ENCODE peak calls at places on chromosomes 7 and 10, in four cellular contexts. F is HCT116, U is SK-N-SH, E is H1. W is an unnamed sample.

GRCh38 chr7:82442492-82443043 is 1.0 kb downstream of the CACNA2D1 start:
- DNase-seq in F (no peak), U (peak), E (no peak), W (no peak)

GRCh38 chr7:123635551-123636359 is 19.9 kb upstream of the LMOD2 start:
- DNase-seq in F (no peak), U (peak), E (no peak), W (no peak)

GRCh38 chr7:149420006-149420405 is 40.9 kb downstream of the ZNF777 start:
- DNase-seq in F (no peak), U (no peak), E (no peak), W (no peak)

GRCh38 chr7:12930534-12930933 is 243.1 kb downstream of the ARL4A start:
- DNase-seq in F (no peak), U (no peak), E (no peak), W (no peak)

GRCh38 chr10:7525314-7526016 is 114.6 kb upstream of the SFMBT2 start:
- DNase-seq in F (peak), U (peak), E (no peak), W (peak)

GRCh38 chr10:84367256-84367655 is 38.9 kb downstream of the CCSER2 start:
- DNase-seq in F (no peak), U (no peak), E (no peak), W (no peak)

GRCh38 chr10:30775779-30776591 is 146.4 kb upstream of the LYZL2 start:
- DNase-seq in F (no peak), U (no peak), E (no peak), W (no peak)

GRCh38 chr7:100773491-100773890 is 40.1 kb downstream of the ZAN start:
- DNase-seq in F (no peak), U (no peak), E (no peak), W (no peak)

GRCh38 chr7:77538186-77538907 is 1.3 kb downstream of the PTPN12 start:
- DNase-seq in F (peak), U (peak), E (peak), W (no peak)

GRCh38 chr7:157077021-157077420 is 61.7 kb upstream of the UBE3C start:
- DNase-seq in F (no peak), U (no peak), E (no peak), W (no peak)

GRCh38 chr10:17682236-17682946 is 38.4 kb downstream of the STAM start:
- DNase-seq in F (no peak), U (no peak), E (no peak), W (no peak)

GRCh38 chr10:71545001-71545400 is 148.3 kb downstream of the CDH23 start:
- DNase-seq in F (no peak), U (no peak), E (no peak), W (no peak)

GRCh38 chr10:105691811-105692210 is 1050.7 kb downstream of the SORCS3 start:
- DNase-seq in F (peak), U (peak), E (no peak), W (no peak)

GRCh38 chr10:97849491-97850402 is at the start of gene GOLGA7B:
- DNase-seq in F (no peak), U (peak), E (no peak), W (no peak)

GRCh38 chr10:116787893-116788665 is 45.7 kb upstream of the HSPA12A start:
- DNase-seq in F (peak), U (peak), E (peak), W (no peak)

GRCh38 chr10:70458329-70459060 is 17.0 kb upstream of the NODAL start:
- DNase-seq in F (no peak), U (peak), E (no peak), W (no peak)

GRCh38 chr10:15791816-15792524 is 68.3 kb downstream of the MINDY3 start:
- DNase-seq in F (no peak), U (no peak), E (no peak), W (no peak)

GRCh38 chr7:28853834-28854749 is 104.0 kb downstream of the TRIL start:
- DNase-seq in F (peak), U (peak), E (peak), W (peak)

GRCh38 chr7:88020953-88021650 is 87.1 kb downstream of the ADAM22 start:
- DNase-seq in F (peak), U (no peak), E (no peak), W (no peak)

GRCh38 chr7:101985646-101986199 is 168.3 kb downstream of the CUX1 start:
- DNase-seq in F (no peak), U (no peak), E (no peak), W (no peak)

GRCh38 chr7:26385240-26385639 is 93.6 kb downstream of the SNX10 start:
- DNase-seq in F (no peak), U (no peak), E (no peak), W (no peak)

GRCh38 chr10:44173558-44173894 is 211.4 kb downstream of the CXCL12 start:
- DNase-seq in F (no peak), U (no peak), E (no peak), W (no peak)

GRCh38 chr10:116961305-116962251 is 43.4 kb downstream of the SHTN1 start:
- DNase-seq in F (no peak), U (peak), E (no peak), W (no peak)

GRCh38 chr7:116672596-116673503 is 854 bp downstream of the MET start:
- DNase-seq in F (no peak), U (peak), E (no peak), W (no peak)

GRCh38 chr10:11691319-11691755 is 50.8 kb upstream of the ECHDC3 start:
- DNase-seq in F (no peak), U (no peak), E (no peak), W (no peak)

GRCh38 chr7:4209126-4209525 is 473.0 kb upstream of the FOXK1 start:
- DNase-seq in F (no peak), U (no peak), E (no peak), W (no peak)

GRCh38 chr10:65570143-65571010 is 1355.5 kb upstream of the LRRTM3 start:
- DNase-seq in F (peak), U (peak), E (peak), W (no peak)

GRCh38 chr10:3398825-3399646 is 226.5 kb upstream of the PITRM1 start:
- DNase-seq in F (no peak), U (peak), E (no peak), W (no peak)

GRCh38 chr10:108904163-108904878 is 1019.0 kb downstream of the XPNPEP1 start:
- DNase-seq in F (no peak), U (peak), E (no peak), W (no peak)

GRCh38 chr7:130814753-130815152 is 80.7 kb upstream of the KLF14 start:
- DNase-seq in F (peak), U (no peak), E (no peak), W (no peak)

GRCh38 chr10:131703941-131704340 is 196.9 kb upstream of the PPP2R2D start:
- DNase-seq in F (no peak), U (peak), E (no peak), W (no peak)

GRCh38 chr7:99143522-99143852 is 421 bp downstream of the SMURF1 start:
- DNase-seq in F (no peak), U (no peak), E (no peak), W (no peak)

GRCh38 chr7:99142727-99143521 is 984 bp downstream of the SMURF1 start:
- DNase-seq in F (peak), U (peak), E (peak), W (peak)

GRCh38 chr7:99141756-99142726 is 1.9 kb downstream of the SMURF1 start:
- DNase-seq in F (no peak), U (peak), E (peak), W (no peak)

GRCh38 chr7:99143853-99144672 is at the start of gene SMURF1:
- DNase-seq in F (no peak), U (peak), E (no peak), W (no peak)

GRCh38 chr7:99146979-99147378 is 3.1 kb upstream of the SMURF1 start:
- DNase-seq in F (no peak), U (no peak), E (no peak), W (no peak)
- TF ChIP-seq JUND in F (no peak), U (no peak), E (no peak), W (no peak)

DNA sequence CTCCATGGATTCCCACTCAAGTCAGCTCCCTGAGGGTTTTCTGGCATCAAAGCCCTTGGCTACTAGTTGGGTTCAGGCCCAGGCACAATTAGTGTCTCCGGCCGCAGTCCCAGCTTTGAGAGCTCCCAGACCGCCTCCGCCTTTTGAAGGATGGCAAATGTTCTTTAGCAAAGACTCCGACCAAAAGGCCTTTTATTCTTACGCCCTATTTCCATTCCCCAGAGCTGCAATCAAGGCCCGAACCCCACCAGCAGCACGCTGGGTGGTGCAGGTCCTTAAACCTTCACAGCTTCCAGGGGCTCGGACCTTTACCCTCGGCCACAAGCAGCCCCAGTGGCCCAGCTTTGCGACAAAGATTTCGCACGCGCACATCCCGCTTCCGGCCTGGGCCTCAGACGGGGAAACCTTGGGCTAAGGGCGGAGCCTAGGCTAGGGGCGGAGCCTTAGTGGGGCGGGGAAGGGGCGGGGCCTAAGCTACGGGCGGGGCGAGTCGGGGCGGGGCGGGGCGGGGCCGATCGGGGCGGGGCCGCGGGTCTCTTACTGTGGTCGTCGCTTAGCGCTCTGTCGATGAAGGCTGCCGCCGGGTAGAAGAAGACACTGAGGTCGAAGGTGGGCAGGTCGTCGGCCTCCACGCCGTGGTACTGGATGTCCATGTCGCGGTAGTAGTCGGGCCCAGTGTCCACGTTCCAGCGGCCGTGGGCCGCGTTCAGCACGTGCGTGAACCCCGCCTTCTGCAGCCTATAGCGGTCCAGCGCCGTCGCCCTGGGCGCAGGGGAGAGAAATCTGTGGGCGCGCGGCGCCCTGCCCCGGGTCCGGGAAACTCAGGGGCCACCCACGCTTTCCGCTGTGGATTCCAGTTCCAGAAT is 68.0 kb upstream of the SAMD8 start:
- DNase-seq in F (no peak), U (peak), E (no peak), W (no peak)
- TF ChIP-seq JUND in F (no peak), U (no peak), E (no peak), W (no peak)

GRCh38 chr10:99280472-99280871 is 44.8 kb upstream of the HPSE2 start:
- DNase-seq in F (no peak), U (no peak), E (no peak), W (no peak)

GRCh38 chr10:99279626-99280111 is 44.0 kb upstream of the HPSE2 start:
- DNase-seq in F (no peak), U (no peak), E (no peak), W (no peak)

GRCh38 chr10:99276848-99277486 is 41.3 kb upstream of the HPSE2 start:
- DNase-seq in F (peak), U (peak), E (no peak), W (no peak)
- TF ChIP-seq JUND in F (no peak), U (no peak), E (no peak), W (no peak)

GRCh38 chr7:109986701-109987100 is 1104.2 kb upstream of the LRRN3 start:
- DNase-seq in F (no peak), U (no peak), E (no peak), W (no peak)
- TF ChIP-seq JUND in F (no peak), U (no peak), E (no peak), W (no peak)

W was measured in GM12878.